ENCODE peak calls at places on chromosome 13, in four cellular contexts. D is K562, N is HCT116, L is HepG2. F is an unnamed sample.

GRCh38 chr13:100526299-100527030 is 62.1 kb downstream of the GGACT start:
- DNase-seq in D (no peak), N (no peak), L (no peak), F (no peak)

GRCh38 chr13:106383791-106384190 is 151.7 kb downstream of the EFNB2 start:
- DNase-seq in D (no peak), N (no peak), L (no peak), F (no peak)

GRCh38 chr13:91596832-91597231 is 198.4 kb downstream of the GPC5 start:
- DNase-seq in D (no peak), N (no peak), L (no peak), F (no peak)

GRCh38 chr13:110443633-110444225 is 117.8 kb downstream of the RAB20 start:
- DNase-seq in D (no peak), N (no peak), L (no peak), F (no peak)

GRCh38 chr13:31965361-31966066 is 66.1 kb upstream of the FRY start:
- DNase-seq in D (no peak), N (no peak), L (no peak), F (no peak)

GRCh38 chr13:74290324-74290773 is 156.1 kb upstream of the KLF12 start:
- DNase-seq in D (no peak), N (peak), L (peak), F (no peak)

GRCh38 chr13:111505175-111505777 is 184.8 kb downstream of the TEX29 start:
- DNase-seq in D (peak), N (peak), L (peak), F (no peak)

GRCh38 chr13:52395704-52396103 is 10.3 kb downstream of the THSD1 start:
- DNase-seq in D (no peak), N (no peak), L (no peak), F (no peak)

GRCh38 chr13:86080340-86080995 is 281.2 kb upstream of the SLITRK6 start:
- DNase-seq in D (no peak), N (no peak), L (no peak), F (no peak)

GRCh38 chr13:44111701-44112100 is 232.0 kb downstream of the LACC1 start:
- DNase-seq in D (no peak), N (no peak), L (no peak), F (no peak)

GRCh38 chr13:44120814-44121505 is 241.3 kb downstream of the LACC1 start:
- DNase-seq in D (no peak), N (no peak), L (no peak), F (no peak)

GRCh38 chr13:44112700-44113329 is 233.1 kb downstream of the LACC1 start:
- DNase-seq in D (no peak), N (no peak), L (no peak), F (no peak)

GRCh38 chr13:44116562-44117315 is 237.0 kb downstream of the LACC1 start:
- DNase-seq in D (no peak), N (no peak), L (no peak), F (no peak)

DNA sequence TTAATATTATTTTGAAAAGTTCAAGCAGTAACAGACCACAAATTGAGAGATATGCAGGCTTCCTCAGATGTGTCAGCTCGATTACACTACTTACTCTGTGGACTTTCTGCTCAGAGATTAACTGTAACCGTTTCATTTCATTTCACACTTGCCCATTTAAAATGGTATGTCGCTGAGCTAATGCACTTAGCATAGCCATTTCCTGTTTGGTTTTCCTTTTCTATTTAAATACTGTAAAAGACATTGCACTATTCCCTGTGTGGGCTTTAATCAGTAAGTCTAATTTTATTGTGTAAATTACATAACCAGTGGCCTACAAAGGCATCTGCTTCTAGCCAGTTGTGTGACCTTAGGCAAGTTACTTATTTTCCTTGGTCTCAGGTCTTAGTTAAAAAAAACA is 237.6 kb downstream of the LACC1 start:
- DNase-seq in D (no peak), N (no peak), L (no peak), F (no peak)
- TF ChIP-seq TCF7L2 in D (no peak), N (no peak), L (no peak), F (no peak)

DNA sequence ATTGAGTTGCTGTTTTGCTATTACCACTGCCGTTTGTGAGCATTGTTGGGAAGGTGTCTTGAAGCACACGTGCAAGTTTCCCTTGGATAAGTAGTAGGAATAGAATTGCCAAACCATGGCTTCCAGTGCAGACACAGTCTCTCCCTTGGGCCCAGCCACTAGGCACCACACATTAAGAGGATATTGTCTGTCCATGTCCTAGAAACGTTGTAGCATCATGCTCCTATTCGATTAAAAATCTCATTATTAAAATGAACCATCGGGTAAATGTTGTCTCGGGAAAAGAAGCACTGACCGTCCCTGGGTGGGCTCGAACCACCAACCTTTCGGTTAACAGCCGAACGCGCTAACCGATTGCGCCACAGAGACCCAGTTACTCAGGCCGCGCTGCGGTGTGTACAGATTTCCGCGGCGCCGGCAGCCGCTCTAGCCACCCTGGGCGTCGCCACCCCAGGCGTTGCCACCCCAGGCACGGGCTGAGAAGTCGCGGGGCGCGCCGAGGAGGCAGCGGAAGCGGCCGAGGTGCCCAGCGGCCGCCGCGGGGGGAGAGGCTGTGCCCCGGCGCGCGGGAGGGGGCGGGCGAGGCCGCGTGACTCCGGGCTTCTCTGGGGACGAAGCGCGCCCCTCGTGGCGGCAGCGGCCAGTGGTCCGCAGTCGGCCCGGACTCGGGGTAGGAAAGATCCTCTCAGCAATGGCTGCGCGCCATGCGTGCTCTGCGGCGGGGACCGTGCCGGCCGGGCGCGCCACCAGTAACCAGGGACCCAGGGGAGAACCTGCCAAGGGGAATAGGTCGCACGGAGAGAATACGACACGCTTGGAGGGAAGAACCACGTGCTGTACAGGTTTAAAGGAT is 56.2 kb downstream of the USPL1 start:
- DNase-seq in D (peak), N (peak), L (peak), F (peak)
- TF ChIP-seq REST in D (no peak), N (no peak), L (no peak), F (no peak)

GRCh38 chr13:39867807-39868206 is 212.3 kb downstream of the COG6 start:
- DNase-seq in D (no peak), N (no peak), L (no peak), F (no peak)
- TF ChIP-seq CTCF in D (no peak), N (no peak), L (no peak), F (no peak)

DNA sequence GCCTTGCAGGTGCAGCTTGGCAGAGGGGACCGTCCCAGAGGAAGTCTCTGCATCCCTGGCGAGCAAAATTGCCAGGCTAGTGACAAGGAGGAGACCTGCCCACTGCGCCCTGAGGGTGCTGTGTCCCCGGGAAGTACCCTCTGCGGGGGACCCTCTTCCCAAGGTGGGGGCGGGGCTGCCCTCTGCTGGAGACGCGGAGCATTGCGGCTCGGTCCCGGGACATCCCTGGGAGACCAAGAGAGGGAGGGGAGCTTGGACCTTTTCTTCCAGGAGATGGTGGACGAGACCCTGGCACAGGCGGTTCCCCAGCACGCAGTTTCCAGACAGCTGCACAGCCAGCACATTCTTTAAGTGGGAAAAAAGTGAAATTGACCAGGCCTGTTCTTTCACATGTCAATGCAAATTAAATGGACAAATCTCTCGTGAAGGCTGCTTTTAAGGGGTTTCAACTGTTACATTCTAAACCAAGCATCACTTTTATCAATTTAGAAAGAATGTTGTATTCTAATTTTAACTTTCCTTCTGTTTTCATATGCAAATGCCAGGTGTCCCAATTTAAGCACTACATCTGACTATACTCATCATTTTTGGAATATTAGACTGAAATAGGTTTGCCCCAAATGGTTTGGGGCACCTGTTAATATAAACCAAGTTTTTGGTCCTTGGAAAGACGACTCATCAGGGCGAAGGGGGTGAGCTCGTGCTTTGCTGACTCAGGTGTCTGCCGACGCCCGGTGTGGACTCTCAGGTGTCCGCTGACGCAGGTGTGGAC is 60.7 kb downstream of the MCF2L start:
- DNase-seq in D (peak), N (no peak), L (peak), F (no peak)
- TF ChIP-seq TCF7L2 in D (no peak), N (no peak), L (no peak), F (no peak)

GRCh38 chr13:36074659-36075058 is 56.5 kb downstream of the DCLK1 start:
- DNase-seq in D (no peak), N (no peak), L (no peak), F (no peak)
- TF ChIP-seq REST in D (no peak), N (no peak), L (no peak), F (no peak)

GRCh38 chr13:20869540-20869939 is 33.0 kb downstream of the XPO4 start:
- DNase-seq in D (no peak), N (no peak), L (no peak), F (no peak)
- TF ChIP-seq CTCF in D (no peak), N (peak), L (no peak), F (peak)

DNA sequence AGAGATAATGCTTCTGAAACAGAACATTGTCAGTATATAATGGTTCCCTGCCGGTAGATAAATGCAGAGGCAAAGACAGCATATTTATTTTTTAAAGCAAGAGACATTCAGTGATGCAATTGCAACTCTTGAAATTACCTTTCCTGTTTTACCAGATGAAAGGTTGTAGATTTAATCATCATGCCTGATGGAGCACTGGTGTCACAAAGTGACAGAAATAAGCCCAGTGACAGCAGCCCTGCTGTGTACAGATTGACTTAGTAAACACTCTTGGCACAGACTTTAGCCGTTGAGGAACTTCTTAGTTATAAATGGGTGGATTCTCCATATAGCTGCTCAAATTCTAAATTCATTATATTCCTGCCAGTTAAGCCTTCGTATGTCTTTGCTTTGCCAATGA is 172.5 kb downstream of the ITGBL1 start:
- DNase-seq in D (no peak), N (no peak), L (no peak), F (no peak)
- TF ChIP-seq TCF7L2 in D (no peak), N (no peak), L (no peak), F (no peak)